ENCODE peak calls at places on chromosomes 5 and 9, in four cellular contexts. U, A, L and K are unnamed samples.

GRCh38 chr9:32533338-32533737 is 7.3 kb upstream of the RIGI start:
- DNase-seq in A (peak; percentile 27), U (no peak), L (no peak), K (no peak)

GRCh38 chr9:135103001-135103446 is 15.6 kb downstream of the OLFM1 start:
- DNase-seq in A (no peak), L (no peak), U (no peak), K (no peak)

GRCh38 chr5:43422143-43422542 is 10.0 kb upstream of the CCL28 start:
- DNase-seq in U (no peak), L (peak; percentile 62), A (no peak), K (peak; percentile 30)

GRCh38 chr5:149733129-149733900 is 3.2 kb downstream of the PPARGC1B start:
- DNase-seq in U (no peak), L (no peak), A (no peak), K (no peak)

GRCh38 chr5:76785493-76785892 is 33.3 kb upstream of the F2RL1 start:
- DNase-seq in U (peak; percentile 80), A (no peak), L (peak; percentile 79), K (no peak)

GRCh38 chr9:124257865-124258764 is at the start of gene NEK6:
- DNase-seq in L (no peak), U (no peak), A (peak; percentile 89), K (no peak)

GRCh38 chr5:52811067-52811749 is 23.5 kb downstream of the ITGA1 start:
- DNase-seq in L (no peak), A (no peak), U (no peak), K (no peak)

GRCh38 chr5:108655750-108656450 is 91.8 kb upstream of the FER start:
- DNase-seq in A (no peak), L (no peak), U (no peak), K (no peak)

GRCh38 chr5:37838933-37839341 is 904 bp downstream of the GDNF start:
- DNase-seq in A (no peak), L (no peak), U (no peak), K (no peak)

GRCh38 chr5:69308046-69308553 is 24.5 kb downstream of the CCDC125 start:
- DNase-seq in U (no peak), L (no peak), A (no peak), K (no peak)

GRCh38 chr5:28380172-28380571 is 1341.8 kb upstream of the CDH9 start:
- DNase-seq in U (no peak), L (no peak), A (no peak), K (no peak)

GRCh38 chr5:139649082-139649991 is 1.2 kb downstream of the CXXC5 start:
- DNase-seq in A (peak; percentile 54), U (no peak), L (no peak), K (no peak)

GRCh38 chr9:69822091-69822750 is 1.6 kb downstream of the CFAP95 start:
- DNase-seq in U (no peak), A (peak; percentile 10), L (no peak), K (no peak)

GRCh38 chr9:135611142-135611874 is 28.0 kb downstream of the GLT6D1 start:
- DNase-seq in U (no peak), A (no peak), L (no peak), K (no peak)

GRCh38 chr9:127390563-127390962 is 6.4 kb upstream of the SLC2A8 start:
- DNase-seq in L (peak; percentile 93), A (peak; percentile 41), U (no peak), K (no peak)

GRCh38 chr5:34469971-34470370 is 186.2 kb upstream of the RAI14 start:
- DNase-seq in L (no peak), A (no peak), U (no peak), K (no peak)

GRCh38 chr5:177307544-177308363 is 3.9 kb downstream of the MXD3 start:
- DNase-seq in U (no peak), L (no peak), A (no peak), K (no peak)

GRCh38 chr9:130128782-130129424 is 43.3 kb upstream of the NCS1 start:
- DNase-seq in U (no peak), A (no peak), L (no peak), K (no peak)

GRCh38 chr9:125393426-125393825 is 131.8 kb downstream of the GAPVD1 start:
- DNase-seq in A (no peak), L (no peak), U (no peak), K (no peak)
- TF ChIP-seq CTCF in A (no peak), L (no peak), U (no peak), K (no peak)

GRCh38 chr9:86662890-86663468 is 284.3 kb downstream of the GAS1 start:
- DNase-seq in L (no peak), A (no peak), U (no peak), K (no peak)
- TF ChIP-seq TCF7L2 in L (no peak), A (no peak), U (no peak), K (no peak)

DNA sequence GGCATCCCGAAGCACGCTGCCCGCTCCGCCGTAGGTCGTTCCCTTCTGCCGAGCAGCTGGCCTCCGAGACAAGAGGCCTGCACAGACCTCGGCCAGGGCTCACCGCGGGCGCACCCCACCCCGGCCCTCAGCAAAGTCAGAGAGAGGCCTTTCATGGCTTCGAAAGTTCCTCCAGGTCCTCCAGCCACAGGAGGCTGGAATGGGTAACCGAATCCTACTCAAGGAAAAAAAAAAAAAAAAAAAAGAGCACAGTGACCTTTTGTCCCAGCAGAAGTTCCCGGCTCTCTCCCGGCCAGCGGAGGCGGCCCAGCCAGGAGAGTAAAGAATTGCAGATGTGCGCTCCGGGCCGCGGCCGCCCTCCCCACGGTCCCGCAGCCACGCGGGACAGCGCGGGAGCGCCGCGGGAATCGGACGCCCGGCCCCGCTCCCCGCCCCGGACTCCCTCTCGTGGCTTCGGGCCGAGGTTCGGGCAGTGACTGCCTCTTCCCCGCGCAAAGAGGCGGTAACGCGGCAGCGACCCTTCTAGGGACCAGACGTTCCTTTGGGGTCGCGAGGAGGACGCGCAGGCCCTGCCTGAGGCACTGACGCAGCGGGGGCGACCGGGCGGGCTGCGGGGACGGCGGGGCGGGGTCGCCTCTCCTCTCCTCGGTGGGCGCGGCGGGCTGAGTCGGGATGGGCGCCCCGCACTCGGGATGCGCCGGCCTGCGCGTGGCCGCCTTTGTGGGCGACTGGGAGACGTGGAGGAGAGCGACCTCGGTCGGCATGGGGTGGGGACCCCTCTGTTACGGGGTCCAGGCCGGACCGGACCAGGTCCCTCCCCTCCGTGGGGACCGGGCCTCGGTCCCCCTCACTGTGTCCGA is 790 bp downstream of the GFPT2 start:
- DNase-seq in L (no peak), A (no peak), U (no peak), K (no peak)
- TF ChIP-seq CTCF in L (no peak), A (no peak), U (no peak), K (no peak)

GRCh38 chr5:3417376-3417943 is 178.2 kb upstream of the IRX1 start:
- DNase-seq in A (no peak), L (no peak), U (no peak), K (no peak)
- TF ChIP-seq TCF7L2 in A (no peak), L (no peak), U (no peak), K (no peak)

DNA sequence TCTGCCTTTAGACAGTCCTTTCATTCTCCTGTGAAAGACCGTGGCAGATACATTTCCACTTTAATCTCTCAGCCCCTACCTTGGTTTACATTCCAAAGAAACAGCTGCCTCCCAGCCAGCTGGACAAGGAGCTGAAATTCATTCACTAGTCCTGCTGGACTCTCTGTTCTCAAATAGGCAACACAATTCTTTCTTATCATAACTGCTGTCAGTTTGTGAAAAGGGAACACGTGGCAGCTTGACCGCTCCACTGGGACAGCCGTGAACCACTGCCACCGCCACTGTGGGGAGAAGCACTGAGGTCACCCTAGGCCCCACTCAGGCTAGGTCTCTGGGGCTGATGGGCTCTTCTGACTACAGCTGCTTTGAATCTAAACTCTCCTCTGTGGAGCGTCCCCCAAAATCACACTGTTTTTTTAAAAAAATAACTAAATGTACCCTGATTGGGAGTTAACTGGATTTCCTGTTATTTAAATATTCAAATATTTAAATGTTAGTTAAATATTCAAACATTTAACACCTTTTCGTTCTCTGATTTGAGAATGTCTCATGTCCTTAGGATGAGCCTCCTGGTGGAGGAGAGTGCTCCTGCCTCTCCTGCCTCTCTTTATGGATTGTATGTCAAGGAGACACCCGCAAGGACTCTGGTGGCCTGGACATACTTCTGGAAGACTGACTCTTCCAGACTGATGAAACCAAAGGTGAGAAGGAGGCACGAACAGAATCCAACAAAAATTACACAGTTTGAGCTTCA is 120.1 kb downstream of the BOD1 start:
- DNase-seq in L (no peak), A (no peak), U (no peak), K (no peak)
- TF ChIP-seq CTCF in L (no peak), A (no peak), U (no peak), K (no peak)

DNA sequence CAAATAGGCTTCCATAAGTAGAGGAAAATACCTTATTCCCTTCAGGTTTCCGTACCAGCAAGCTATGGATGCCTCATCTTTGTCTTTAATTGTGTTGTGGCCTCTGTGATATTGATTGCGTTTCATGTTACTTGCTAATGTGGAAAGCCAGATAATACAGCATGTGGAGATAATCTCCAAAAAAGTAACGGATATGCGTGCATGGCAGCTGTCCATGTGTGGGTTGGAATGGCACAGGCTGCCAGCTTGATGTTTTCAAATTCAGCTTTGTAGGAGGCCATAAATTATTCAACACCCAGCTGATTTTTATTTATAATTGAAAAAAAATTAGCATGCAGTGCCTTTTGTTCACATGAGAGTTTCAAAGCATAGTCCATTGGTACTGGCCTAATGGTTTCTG is 144.9 kb downstream of the GIN1 start:
- DNase-seq in A (no peak), U (no peak), L (no peak), K (no peak)
- TF ChIP-seq TCF7L2 in A (no peak), U (no peak), L (no peak), K (no peak)

DNA sequence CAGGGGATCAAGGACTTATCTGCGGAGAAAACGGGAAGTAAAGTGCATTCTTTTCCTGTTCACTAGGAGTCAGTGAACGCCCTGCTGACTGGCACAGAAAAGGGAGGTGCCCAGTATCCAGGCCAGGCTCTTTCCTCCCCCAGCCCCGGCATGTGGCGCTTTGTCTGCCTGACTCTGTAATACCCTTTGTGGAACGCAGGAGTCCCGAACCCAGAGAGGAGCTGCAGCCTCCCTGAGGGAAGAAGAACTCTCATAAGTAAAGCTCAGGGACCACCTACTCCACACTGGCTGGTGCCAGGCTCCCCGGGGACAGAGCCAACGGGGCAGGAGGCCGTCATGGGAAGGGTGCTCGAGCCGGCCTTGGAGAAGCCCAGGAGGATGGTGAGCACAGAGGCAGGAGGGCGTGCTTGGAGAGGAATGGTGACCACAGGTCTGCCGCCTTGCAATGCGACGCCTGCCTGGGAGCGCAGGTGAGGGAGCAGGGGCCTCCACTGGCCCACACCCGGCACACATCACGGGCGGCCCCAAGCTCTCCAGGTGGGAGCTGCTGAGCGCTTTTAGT is 31.5 kb downstream of the VAV2 start:
- DNase-seq in A (no peak), L (no peak), U (no peak), K (no peak)
- TF ChIP-seq CTCF in A (no peak), L (no peak), U (no peak), K (no peak)

GRCh38 chr9:107285292-107285691 is 2.2 kb downstream of the RAD23B start:
- DNase-seq in U (no peak), L (no peak), A (no peak), K (no peak)

GRCh38 chr9:107284636-107285035 is 1.6 kb downstream of the RAD23B start:
- DNase-seq in A (no peak), L (peak; percentile 75), U (no peak), K (no peak)

GRCh38 chr9:107288701-107289100 is 5.6 kb downstream of the RAD23B start:
- DNase-seq in L (no peak), A (no peak), U (no peak), K (no peak)

GRCh38 chr9:107283621-107284616 is 840 bp downstream of the RAD23B start:
- DNase-seq in U (peak; percentile 51), A (peak; percentile 59), L (peak; percentile 73), K (peak; percentile 13)

DNA sequence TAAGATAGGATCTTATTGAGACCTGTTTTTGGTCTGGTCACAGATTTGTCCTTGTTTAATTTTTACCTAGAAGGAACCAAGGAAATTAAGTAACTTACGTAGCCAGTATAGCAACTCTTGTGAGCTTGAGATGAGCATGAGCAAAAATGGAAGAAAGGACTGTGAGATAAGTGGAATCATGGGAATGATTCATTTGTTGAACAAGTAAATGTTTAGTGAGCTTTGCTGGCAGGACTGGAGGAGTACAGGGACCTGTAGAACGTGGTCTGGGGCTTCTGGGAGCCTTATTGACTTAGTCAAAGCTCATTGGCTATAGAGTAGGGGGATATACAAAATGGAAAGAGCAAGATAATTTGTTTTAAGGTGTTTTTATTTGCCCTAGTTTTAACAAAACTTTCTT is 3.0 kb downstream of the RAD23B start:
- DNase-seq in L (peak; percentile 64), A (no peak), U (no peak), K (no peak)
- TF ChIP-seq TCF7L2 in L (no peak), A (no peak), U (no peak), K (no peak)